ENCODE peak calls at places on chromosomes 5 and 9, in seven cellular contexts. One of them, this sample, is unnamed.

GRCh38 chr5:135246923-135247795 is 151.9 kb downstream of the MACROH2A1 start:
- DNase-seq in suprapubic skin: peak
- DNase-seq in IMR-90: peak
- DNase-seq in ovary: no peak
- DNase-seq in H9: peak
- DNase-seq in AG10803: peak
- DNase-seq in Calu3: peak
- DNase-seq in this sample: peak

GRCh38 chr5:75734913-75735789 is 17.9 kb upstream of the POC5 start:
- DNase-seq in ovary: no peak
- DNase-seq in IMR-90: peak
- DNase-seq in suprapubic skin: no peak
- DNase-seq in H9: peak
- DNase-seq in AG10803: peak
- DNase-seq in Calu3: peak
- DNase-seq in this sample: no peak

GRCh38 chr9:97425336-97425991 is 13.6 kb downstream of the TDRD7 start:
- DNase-seq in AG10803: no peak
- DNase-seq in suprapubic skin: no peak
- DNase-seq in IMR-90: no peak
- DNase-seq in Calu3: no peak
- DNase-seq in H9: no peak
- DNase-seq in ovary: no peak
- DNase-seq in this sample: no peak

GRCh38 chr9:35686222-35687203 is 3.2 kb downstream of the TPM2 start:
- DNase-seq in ovary: no peak
- DNase-seq in Calu3: no peak
- DNase-seq in suprapubic skin: no peak
- DNase-seq in AG10803: no peak
- DNase-seq in IMR-90: peak
- DNase-seq in H9: no peak
- DNase-seq in this sample: no peak

GRCh38 chr9:108467653-108468324 is 388.0 kb downstream of the ACTL7B start:
- DNase-seq in H9: no peak
- DNase-seq in AG10803: peak
- DNase-seq in suprapubic skin: no peak
- DNase-seq in Calu3: no peak
- DNase-seq in IMR-90: peak
- DNase-seq in ovary: no peak
- DNase-seq in this sample: no peak

GRCh38 chr9:93761822-93762221 is 185.4 kb downstream of the PHF2 start:
- DNase-seq in Calu3: no peak
- DNase-seq in ovary: no peak
- DNase-seq in suprapubic skin: no peak
- DNase-seq in IMR-90: no peak
- DNase-seq in H9: no peak
- DNase-seq in AG10803: no peak
- DNase-seq in this sample: no peak

GRCh38 chr5:142618125-142618524 is 67.8 kb downstream of the FGF1 start:
- DNase-seq in Calu3: no peak
- DNase-seq in suprapubic skin: no peak
- DNase-seq in IMR-90: peak
- DNase-seq in ovary: no peak
- DNase-seq in H9: no peak
- DNase-seq in AG10803: peak
- DNase-seq in this sample: no peak

GRCh38 chr9:72203205-72203803 is 54.1 kb downstream of the GDA start:
- DNase-seq in Calu3: peak
- DNase-seq in AG10803: peak
- DNase-seq in suprapubic skin: no peak
- DNase-seq in IMR-90: peak
- DNase-seq in ovary: no peak
- DNase-seq in H9: peak
- DNase-seq in this sample: no peak

GRCh38 chr9:113523421-113524141 is 60.1 kb downstream of the RGS3 start:
- DNase-seq in Calu3: no peak
- DNase-seq in IMR-90: no peak
- DNase-seq in H9: no peak
- DNase-seq in AG10803: no peak
- DNase-seq in suprapubic skin: no peak
- DNase-seq in ovary: no peak
- DNase-seq in this sample: no peak

GRCh38 chr5:62783374-62784057 is 204.9 kb downstream of the LRRC70 start:
- DNase-seq in suprapubic skin: no peak
- DNase-seq in AG10803: no peak
- DNase-seq in Calu3: no peak
- DNase-seq in IMR-90: no peak
- DNase-seq in H9: no peak
- DNase-seq in ovary: no peak
- DNase-seq in this sample: no peak

GRCh38 chr5:34556514-34556782 is 99.7 kb upstream of the RAI14 start:
- DNase-seq in AG10803: no peak
- DNase-seq in IMR-90: no peak
- DNase-seq in suprapubic skin: no peak
- DNase-seq in Calu3: no peak
- DNase-seq in ovary: no peak
- DNase-seq in H9: no peak
- DNase-seq in this sample: no peak

GRCh38 chr5:95941756-95942155 is 19.9 kb downstream of the ELL2 start:
- DNase-seq in IMR-90: no peak
- DNase-seq in H9: no peak
- DNase-seq in AG10803: peak
- DNase-seq in Calu3: no peak
- DNase-seq in ovary: no peak
- DNase-seq in suprapubic skin: no peak
- DNase-seq in this sample: no peak

GRCh38 chr5:96546120-96546519 is 113.1 kb upstream of the PCSK1 start:
- DNase-seq in ovary: no peak
- DNase-seq in AG10803: no peak
- DNase-seq in suprapubic skin: no peak
- DNase-seq in IMR-90: no peak
- DNase-seq in H9: no peak
- DNase-seq in Calu3: no peak
- DNase-seq in this sample: no peak

GRCh38 chr5:124315746-124316415 is 430.6 kb downstream of the ZNF608 start:
- DNase-seq in Calu3: no peak
- DNase-seq in ovary: no peak
- DNase-seq in AG10803: no peak
- DNase-seq in H9: no peak
- DNase-seq in IMR-90: peak
- DNase-seq in suprapubic skin: no peak
- DNase-seq in this sample: no peak

GRCh38 chr5:90861843-90862586 is 303.4 kb downstream of the ADGRV1 start:
- DNase-seq in H9: no peak
- DNase-seq in AG10803: no peak
- DNase-seq in suprapubic skin: no peak
- DNase-seq in ovary: no peak
- DNase-seq in Calu3: no peak
- DNase-seq in IMR-90: no peak
- DNase-seq in this sample: no peak
- TF ChIP-seq CTCF in H9: peak
- TF ChIP-seq CTCF in AG10803: no peak
- TF ChIP-seq CTCF in suprapubic skin: no peak
- TF ChIP-seq CTCF in ovary: no peak
- TF ChIP-seq CTCF in Calu3: peak
- TF ChIP-seq CTCF in IMR-90: no peak
- TF ChIP-seq CTCF in this sample: peak

GRCh38 chr9:136124976-136125692 is 6.5 kb upstream of the TMEM250 start:
- DNase-seq in AG10803: no peak
- DNase-seq in H9: no peak
- DNase-seq in suprapubic skin: no peak
- DNase-seq in IMR-90: no peak
- DNase-seq in Calu3: no peak
- DNase-seq in ovary: no peak
- DNase-seq in this sample: no peak
- TF ChIP-seq CTCF in AG10803: no peak
- TF ChIP-seq CTCF in H9: no peak
- TF ChIP-seq CTCF in suprapubic skin: no peak
- TF ChIP-seq CTCF in IMR-90: no peak
- TF ChIP-seq CTCF in Calu3: no peak
- TF ChIP-seq CTCF in ovary: no peak
- TF ChIP-seq CTCF in this sample: no peak

DNA sequence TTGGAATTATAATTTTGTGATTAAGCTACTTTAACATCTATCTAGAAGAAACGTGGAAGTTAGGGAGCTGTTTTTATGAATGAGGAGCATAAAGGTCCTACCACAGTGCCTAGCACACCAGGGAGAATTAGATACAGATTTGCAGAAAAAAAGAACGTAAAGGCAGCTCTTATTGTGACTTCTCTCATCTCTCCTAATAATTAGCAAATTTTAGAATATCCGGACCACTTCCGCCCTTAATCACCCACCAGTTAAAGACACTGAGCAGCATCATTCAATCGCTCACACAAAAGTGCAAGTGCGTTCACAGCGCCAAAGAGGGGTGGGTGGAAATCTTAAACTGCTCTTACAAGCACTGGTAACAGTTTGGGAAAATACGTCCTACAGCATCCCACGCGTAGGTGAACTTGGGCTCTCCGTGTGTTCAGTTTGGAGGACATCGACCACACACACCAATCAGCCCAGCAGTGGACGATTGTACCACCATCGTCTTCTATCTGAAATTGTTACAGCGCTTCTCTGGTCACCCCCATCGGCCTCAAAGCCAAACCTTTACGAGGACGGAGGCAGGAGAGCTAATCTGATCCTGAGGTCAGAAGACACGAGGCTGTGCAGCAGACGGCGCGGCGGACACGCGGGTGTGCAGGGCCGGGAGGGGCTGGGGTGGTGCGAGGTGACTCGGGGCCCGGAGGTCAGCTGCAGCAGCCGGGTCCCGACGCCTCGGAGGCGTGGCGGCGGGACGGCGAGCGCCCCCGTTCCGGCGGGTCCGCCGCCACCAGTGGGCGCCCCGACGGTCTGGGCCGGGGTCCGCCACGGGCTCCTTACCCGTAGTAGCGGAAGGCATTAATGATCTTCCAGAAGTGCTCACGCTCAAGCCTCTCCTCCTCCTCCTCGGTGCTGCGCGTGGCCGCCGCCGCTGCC is 646 bp downstream of the CARNMT1 start:
- DNase-seq in AG10803: peak
- DNase-seq in ovary: peak
- DNase-seq in suprapubic skin: peak
- DNase-seq in H9: peak
- DNase-seq in Calu3: peak
- DNase-seq in IMR-90: peak
- DNase-seq in this sample: peak
- TF ChIP-seq CTCF in AG10803: no peak
- TF ChIP-seq CTCF in ovary: peak
- TF ChIP-seq CTCF in suprapubic skin: no peak
- TF ChIP-seq CTCF in H9: peak
- TF ChIP-seq CTCF in Calu3: no peak
- TF ChIP-seq CTCF in IMR-90: peak
- TF ChIP-seq CTCF in this sample: no peak

GRCh38 chr5:56326116-56326515 is 93.0 kb upstream of the ANKRD55 start:
- DNase-seq in suprapubic skin: no peak
- DNase-seq in H9: no peak
- DNase-seq in ovary: no peak
- DNase-seq in IMR-90: no peak
- DNase-seq in Calu3: no peak
- DNase-seq in AG10803: no peak
- DNase-seq in this sample: no peak

GRCh38 chr5:56322592-56322991 is 89.5 kb upstream of the ANKRD55 start:
- DNase-seq in AG10803: no peak
- DNase-seq in Calu3: no peak
- DNase-seq in H9: no peak
- DNase-seq in IMR-90: no peak
- DNase-seq in ovary: no peak
- DNase-seq in suprapubic skin: no peak
- DNase-seq in this sample: no peak

GRCh38 chr5:56321236-56321881 is 88.2 kb upstream of the ANKRD55 start:
- DNase-seq in Calu3: no peak
- DNase-seq in AG10803: no peak
- DNase-seq in suprapubic skin: no peak
- DNase-seq in IMR-90: no peak
- DNase-seq in H9: no peak
- DNase-seq in ovary: no peak
- DNase-seq in this sample: no peak

GRCh38 chr5:56325039-56325438 is 91.9 kb upstream of the ANKRD55 start:
- DNase-seq in suprapubic skin: no peak
- DNase-seq in ovary: no peak
- DNase-seq in AG10803: no peak
- DNase-seq in H9: no peak
- DNase-seq in IMR-90: no peak
- DNase-seq in Calu3: no peak
- DNase-seq in this sample: no peak

DNA sequence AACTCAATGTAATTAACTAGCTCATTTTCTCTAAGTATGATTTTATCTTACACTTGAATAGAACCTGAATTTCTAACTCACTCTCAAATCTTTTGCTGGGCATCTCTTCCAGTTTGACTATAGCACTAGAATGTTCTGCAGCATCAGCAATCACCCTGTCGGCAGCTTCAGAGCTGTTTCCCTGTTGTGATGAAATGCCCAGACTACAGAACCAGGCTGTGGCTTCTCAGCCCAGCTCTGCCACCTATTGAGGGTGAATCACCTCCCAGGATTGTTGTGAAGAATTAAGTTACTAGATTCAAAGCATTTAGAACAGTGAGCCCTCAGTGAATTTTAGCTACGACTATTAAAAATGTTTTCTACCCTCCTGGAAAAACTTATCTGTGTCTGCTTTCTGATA is 90.4 kb upstream of the ANKRD55 start:
- DNase-seq in Calu3: peak
- DNase-seq in AG10803: peak
- DNase-seq in IMR-90: peak
- DNase-seq in ovary: no peak
- DNase-seq in suprapubic skin: no peak
- DNase-seq in H9: no peak
- DNase-seq in this sample: no peak
- TF ChIP-seq CTCF in Calu3: no peak
- TF ChIP-seq CTCF in AG10803: peak
- TF ChIP-seq CTCF in IMR-90: no peak
- TF ChIP-seq CTCF in ovary: no peak
- TF ChIP-seq CTCF in suprapubic skin: no peak
- TF ChIP-seq CTCF in H9: no peak
- TF ChIP-seq CTCF in this sample: peak

This sample was measured in RWPE2.